ENCODE peak calls at places on chromosomes 11 and 22, in seven cellular contexts. One of them, this sample, is unnamed.

GRCh38 chr11:794766-795637 is 3.1 kb downstream of the SLC25A22 start:
- DNase-seq in Calu3: peak; percentile 42
- DNase-seq in Right ventricle myocardium superior: no peak
- DNase-seq in PC-3: no peak
- DNase-seq in ELR: peak; percentile 43
- DNase-seq in germinal center: no peak
- DNase-seq in hepatocyte: no peak
- DNase-seq in this sample: peak; percentile 86

GRCh38 chr11:14506532-14506931 is 6.9 kb upstream of the COPB1 start:
- DNase-seq in germinal center: no peak
- DNase-seq in hepatocyte: no peak
- DNase-seq in ELR: no peak
- DNase-seq in Right ventricle myocardium superior: no peak
- DNase-seq in Calu3: no peak
- DNase-seq in PC-3: peak; percentile 12
- DNase-seq in this sample: no peak

GRCh38 chr22:35018995-35019394 is 47.0 kb upstream of the ISX start:
- DNase-seq in PC-3: no peak
- DNase-seq in hepatocyte: no peak
- DNase-seq in germinal center: no peak
- DNase-seq in Calu3: no peak
- DNase-seq in ELR: no peak
- DNase-seq in Right ventricle myocardium superior: no peak
- DNase-seq in this sample: no peak

GRCh38 chr11:84993386-84993785 is 633.8 kb downstream of the DLG2 start:
- DNase-seq in germinal center: peak; percentile 6
- DNase-seq in Calu3: peak; percentile 0
- DNase-seq in PC-3: peak; percentile 63
- DNase-seq in hepatocyte: peak; percentile 24
- DNase-seq in Right ventricle myocardium superior: no peak
- DNase-seq in ELR: peak; percentile 16
- DNase-seq in this sample: no peak

GRCh38 chr11:61270354-61271070 is 24.6 kb downstream of the VWCE start:
- DNase-seq in Calu3: no peak
- DNase-seq in Right ventricle myocardium superior: no peak
- DNase-seq in hepatocyte: no peak
- DNase-seq in PC-3: peak; percentile 33
- DNase-seq in ELR: peak; percentile 58
- DNase-seq in germinal center: no peak
- DNase-seq in this sample: no peak

GRCh38 chr11:66979336-66979980 is 4.4 kb downstream of the C11orf86 start:
- DNase-seq in ELR: no peak
- DNase-seq in PC-3: no peak
- DNase-seq in Right ventricle myocardium superior: no peak
- DNase-seq in germinal center: no peak
- DNase-seq in Calu3: no peak
- DNase-seq in hepatocyte: no peak
- DNase-seq in this sample: no peak

GRCh38 chr22:30160926-30161546 is 80.8 kb downstream of the HORMAD2 start:
- DNase-seq in ELR: no peak
- DNase-seq in germinal center: no peak
- DNase-seq in hepatocyte: no peak
- DNase-seq in Calu3: no peak
- DNase-seq in Right ventricle myocardium superior: no peak
- DNase-seq in PC-3: no peak
- DNase-seq in this sample: no peak

GRCh38 chr11:131111775-131112174 is 195.5 kb upstream of the SNX19 start:
- DNase-seq in Right ventricle myocardium superior: no peak
- DNase-seq in ELR: no peak
- DNase-seq in hepatocyte: no peak
- DNase-seq in Calu3: no peak
- DNase-seq in germinal center: no peak
- DNase-seq in PC-3: no peak
- DNase-seq in this sample: peak; percentile 54

GRCh38 chr11:118627566-118627965 is 20.2 kb downstream of the PHLDB1 start:
- DNase-seq in ELR: no peak
- DNase-seq in PC-3: no peak
- DNase-seq in germinal center: no peak
- DNase-seq in hepatocyte: no peak
- DNase-seq in Calu3: no peak
- DNase-seq in Right ventricle myocardium superior: peak; percentile 37
- DNase-seq in this sample: no peak

This sample was measured in upper lobe of left lung.